ENCODE peak calls at places on chromosomes 7 and 10, in six cellular contexts. One of them, this sample, is unnamed.

GRCh38 chr10:132681858-132682755 is 103.8 kb downstream of the NKX6-2 start:
- DNase-seq in stimulated activated CD4-positive, alpha-beta T cell treated with anti-CD3 and anti-CD28 coated beads, Interleukin-1b, Interleukin-23, amount 100 ng/mL, for 1 hour: no peak
- DNase-seq in right cardiac atrium: no peak
- DNase-seq in progenitor cell of endocrine pancreas: no peak
- DNase-seq in fibroblast of pulmonary artery: no peak
- DNase-seq in GM04503: no peak
- DNase-seq in this sample: no peak

GRCh38 chr10:5944389-5945202 is 32.7 kb downstream of the IL15RA start:
- DNase-seq in stimulated activated CD4-positive, alpha-beta T cell treated with anti-CD3 and anti-CD28 coated beads, Interleukin-1b, Interleukin-23, amount 100 ng/mL, for 1 hour: no peak
- DNase-seq in right cardiac atrium: peak; percentile 83
- DNase-seq in progenitor cell of endocrine pancreas: no peak
- DNase-seq in fibroblast of pulmonary artery: peak; percentile 100
- DNase-seq in GM04503: peak; percentile 99
- DNase-seq in this sample: no peak

GRCh38 chr10:131722121-131722520 is 178.7 kb upstream of the PPP2R2D start:
- DNase-seq in stimulated activated CD4-positive, alpha-beta T cell treated with anti-CD3 and anti-CD28 coated beads, Interleukin-1b, Interleukin-23, amount 100 ng/mL, for 1 hour: no peak
- DNase-seq in right cardiac atrium: no peak
- DNase-seq in progenitor cell of endocrine pancreas: no peak
- DNase-seq in fibroblast of pulmonary artery: no peak
- DNase-seq in GM04503: no peak
- DNase-seq in this sample: no peak

GRCh38 chr10:89213191-89213808 is 6.2 kb upstream of the CH25H start:
- DNase-seq in stimulated activated CD4-positive, alpha-beta T cell treated with anti-CD3 and anti-CD28 coated beads, Interleukin-1b, Interleukin-23, amount 100 ng/mL, for 1 hour: no peak
- DNase-seq in right cardiac atrium: no peak
- DNase-seq in progenitor cell of endocrine pancreas: no peak
- DNase-seq in fibroblast of pulmonary artery: peak; percentile 74
- DNase-seq in GM04503: no peak
- DNase-seq in this sample: no peak

GRCh38 chr7:139702313-139702731 is 75.5 kb downstream of the HIPK2 start:
- DNase-seq in stimulated activated CD4-positive, alpha-beta T cell treated with anti-CD3 and anti-CD28 coated beads, Interleukin-1b, Interleukin-23, amount 100 ng/mL, for 1 hour: no peak
- DNase-seq in right cardiac atrium: peak; percentile 79
- DNase-seq in progenitor cell of endocrine pancreas: no peak
- DNase-seq in fibroblast of pulmonary artery: no peak
- DNase-seq in GM04503: no peak
- DNase-seq in this sample: peak; percentile 40

GRCh38 chr7:21243265-21243664 is 184.6 kb upstream of the SP4 start:
- DNase-seq in stimulated activated CD4-positive, alpha-beta T cell treated with anti-CD3 and anti-CD28 coated beads, Interleukin-1b, Interleukin-23, amount 100 ng/mL, for 1 hour: no peak
- DNase-seq in right cardiac atrium: no peak
- DNase-seq in progenitor cell of endocrine pancreas: no peak
- DNase-seq in fibroblast of pulmonary artery: no peak
- DNase-seq in GM04503: no peak
- DNase-seq in this sample: no peak

GRCh38 chr7:108014200-108014599 is 11.2 kb upstream of the LAMB1 start:
- DNase-seq in stimulated activated CD4-positive, alpha-beta T cell treated with anti-CD3 and anti-CD28 coated beads, Interleukin-1b, Interleukin-23, amount 100 ng/mL, for 1 hour: no peak
- DNase-seq in right cardiac atrium: no peak
- DNase-seq in progenitor cell of endocrine pancreas: no peak
- DNase-seq in fibroblast of pulmonary artery: no peak
- DNase-seq in GM04503: no peak
- DNase-seq in this sample: no peak

GRCh38 chr10:114634607-114634974 is 23.5 kb downstream of the ABLIM1 start:
- DNase-seq in stimulated activated CD4-positive, alpha-beta T cell treated with anti-CD3 and anti-CD28 coated beads, Interleukin-1b, Interleukin-23, amount 100 ng/mL, for 1 hour: no peak
- DNase-seq in right cardiac atrium: peak; percentile 81
- DNase-seq in progenitor cell of endocrine pancreas: no peak
- DNase-seq in fibroblast of pulmonary artery: peak; percentile 92
- DNase-seq in GM04503: peak; percentile 84
- DNase-seq in this sample: no peak

GRCh38 chr7:49014870-49015269 is 90.5 kb downstream of the CDC14C start:
- DNase-seq in stimulated activated CD4-positive, alpha-beta T cell treated with anti-CD3 and anti-CD28 coated beads, Interleukin-1b, Interleukin-23, amount 100 ng/mL, for 1 hour: no peak
- DNase-seq in right cardiac atrium: no peak
- DNase-seq in progenitor cell of endocrine pancreas: no peak
- DNase-seq in fibroblast of pulmonary artery: no peak
- DNase-seq in GM04503: no peak
- DNase-seq in this sample: no peak

GRCh38 chr10:32958992-32959703 is 1.1 kb upstream of the ITGB1 start:
- DNase-seq in stimulated activated CD4-positive, alpha-beta T cell treated with anti-CD3 and anti-CD28 coated beads, Interleukin-1b, Interleukin-23, amount 100 ng/mL, for 1 hour: no peak
- DNase-seq in right cardiac atrium: no peak
- DNase-seq in progenitor cell of endocrine pancreas: no peak
- DNase-seq in fibroblast of pulmonary artery: no peak
- DNase-seq in GM04503: no peak
- DNase-seq in this sample: no peak

GRCh38 chr7:138500892-138501291 is 40.8 kb downstream of the TRIM24 start:
- DNase-seq in stimulated activated CD4-positive, alpha-beta T cell treated with anti-CD3 and anti-CD28 coated beads, Interleukin-1b, Interleukin-23, amount 100 ng/mL, for 1 hour: no peak
- DNase-seq in right cardiac atrium: no peak
- DNase-seq in progenitor cell of endocrine pancreas: no peak
- DNase-seq in fibroblast of pulmonary artery: no peak
- DNase-seq in GM04503: no peak
- DNase-seq in this sample: no peak

GRCh38 chr10:102139281-102140110 is 6.7 kb downstream of the PPRC1 start:
- DNase-seq in stimulated activated CD4-positive, alpha-beta T cell treated with anti-CD3 and anti-CD28 coated beads, Interleukin-1b, Interleukin-23, amount 100 ng/mL, for 1 hour: no peak
- DNase-seq in right cardiac atrium: no peak
- DNase-seq in progenitor cell of endocrine pancreas: no peak
- DNase-seq in fibroblast of pulmonary artery: no peak
- DNase-seq in GM04503: no peak
- DNase-seq in this sample: no peak

GRCh38 chr7:50835156-50835555 is 52.5 kb upstream of the GRB10 start:
- DNase-seq in stimulated activated CD4-positive, alpha-beta T cell treated with anti-CD3 and anti-CD28 coated beads, Interleukin-1b, Interleukin-23, amount 100 ng/mL, for 1 hour: no peak
- DNase-seq in right cardiac atrium: no peak
- DNase-seq in progenitor cell of endocrine pancreas: no peak
- DNase-seq in fibroblast of pulmonary artery: no peak
- DNase-seq in GM04503: no peak
- DNase-seq in this sample: no peak